ENCODE peak calls at places on chromosome 16, in six cellular contexts. One of them, this sample, is unnamed.

GRCh38 chr16:5502467-5502869 is 404.9 kb upstream of the EEF2KMT start:
- DNase-seq in Peyer's patch: no peak
- DNase-seq in H1: peak; percentile 73
- DNase-seq in body of pancreas: no peak
- DNase-seq in IMR-90: no peak
- DNase-seq in ovary: no peak
- DNase-seq in this sample: no peak

GRCh38 chr16:88706288-88706964 is at the start of the genes CTU2 and RNF166:
- DNase-seq in H1: peak; percentile 97
- DNase-seq in Peyer's patch: peak; percentile 90
- DNase-seq in body of pancreas: peak; percentile 92
- DNase-seq in ovary: peak; percentile 85
- DNase-seq in IMR-90: peak; percentile 84
- DNase-seq in this sample: peak; percentile 84

GRCh38 chr16:9072806-9073341 is 18.6 kb upstream of the HAPSTR1 start:
- DNase-seq in ovary: no peak
- DNase-seq in body of pancreas: no peak
- DNase-seq in IMR-90: peak; percentile 96
- DNase-seq in H1: no peak
- DNase-seq in Peyer's patch: no peak
- DNase-seq in this sample: no peak

GRCh38 chr16:17336501-17336900 is 134.3 kb downstream of the XYLT1 start:
- DNase-seq in H1: no peak
- DNase-seq in body of pancreas: no peak
- DNase-seq in ovary: no peak
- DNase-seq in Peyer's patch: no peak
- DNase-seq in IMR-90: no peak
- DNase-seq in this sample: no peak

GRCh38 chr16:56349086-56349415 is 76.3 kb downstream of the AMFR start:
- DNase-seq in IMR-90: no peak
- DNase-seq in ovary: no peak
- DNase-seq in Peyer's patch: no peak
- DNase-seq in body of pancreas: no peak
- DNase-seq in H1: no peak
- DNase-seq in this sample: no peak

GRCh38 chr16:27264151-27264550 is 4.4 kb downstream of the NSMCE1 start:
- DNase-seq in H1: no peak
- DNase-seq in body of pancreas: no peak
- DNase-seq in ovary: no peak
- DNase-seq in Peyer's patch: no peak
- DNase-seq in IMR-90: peak; percentile 88
- DNase-seq in this sample: peak; percentile 69

GRCh38 chr16:53968896-53969295 is 264.9 kb downstream of the FTO start:
- DNase-seq in body of pancreas: no peak
- DNase-seq in IMR-90: peak; percentile 37
- DNase-seq in ovary: no peak
- DNase-seq in Peyer's patch: no peak
- DNase-seq in H1: no peak
- DNase-seq in this sample: no peak

GRCh38 chr16:6427621-6428020 is 905.0 kb upstream of the RBFOX1 start:
- DNase-seq in ovary: no peak
- DNase-seq in IMR-90: no peak
- DNase-seq in H1: no peak
- DNase-seq in Peyer's patch: no peak
- DNase-seq in body of pancreas: no peak
- DNase-seq in this sample: no peak

GRCh38 chr16:55411231-55411630 is 67.8 kb upstream of the MMP2 start:
- DNase-seq in ovary: no peak
- DNase-seq in Peyer's patch: no peak
- DNase-seq in H1: no peak
- DNase-seq in body of pancreas: no peak
- DNase-seq in IMR-90: peak; percentile 5
- DNase-seq in this sample: no peak

GRCh38 chr16:19837331-19837943 is 47.2 kb downstream of the GPRC5B start:
- DNase-seq in H1: no peak
- DNase-seq in Peyer's patch: no peak
- DNase-seq in IMR-90: no peak
- DNase-seq in body of pancreas: no peak
- DNase-seq in ovary: no peak
- DNase-seq in this sample: no peak

GRCh38 chr16:17314148-17314547 is 156.6 kb downstream of the XYLT1 start:
- DNase-seq in ovary: no peak
- DNase-seq in Peyer's patch: no peak
- DNase-seq in IMR-90: no peak
- DNase-seq in H1: no peak
- DNase-seq in body of pancreas: no peak
- DNase-seq in this sample: no peak

GRCh38 chr16:30691907-30692306 is 7.1 kb upstream of the SRCAP start:
- DNase-seq in Peyer's patch: no peak
- DNase-seq in IMR-90: no peak
- DNase-seq in H1: no peak
- DNase-seq in body of pancreas: no peak
- DNase-seq in ovary: no peak
- DNase-seq in this sample: no peak

GRCh38 chr16:84367750-84368320 is 503 bp upstream of the ATP2C2 start:
- DNase-seq in ovary: no peak
- DNase-seq in body of pancreas: peak; percentile 20
- DNase-seq in H1: peak; percentile 57
- DNase-seq in Peyer's patch: no peak
- DNase-seq in IMR-90: no peak
- DNase-seq in this sample: no peak

GRCh38 chr16:56451753-56452689 is 667 bp downstream of the OGFOD1 start:
- DNase-seq in ovary: no peak
- DNase-seq in body of pancreas: peak; percentile 53
- DNase-seq in Peyer's patch: no peak
- DNase-seq in IMR-90: peak; percentile 31
- DNase-seq in H1: no peak
- DNase-seq in this sample: no peak

GRCh38 chr16:66525396-66526180 is 24.3 kb downstream of the TK2 start:
- DNase-seq in body of pancreas: no peak
- DNase-seq in Peyer's patch: no peak
- DNase-seq in H1: no peak
- DNase-seq in ovary: no peak
- DNase-seq in IMR-90: no peak
- DNase-seq in this sample: no peak
- TF ChIP-seq POLR2A in body of pancreas: no peak
- TF ChIP-seq POLR2A in Peyer's patch: no peak
- TF ChIP-seq POLR2A in H1: no peak
- TF ChIP-seq POLR2A in ovary: no peak
- TF ChIP-seq POLR2A in IMR-90: no peak
- TF ChIP-seq POLR2A in this sample: no peak

DNA sequence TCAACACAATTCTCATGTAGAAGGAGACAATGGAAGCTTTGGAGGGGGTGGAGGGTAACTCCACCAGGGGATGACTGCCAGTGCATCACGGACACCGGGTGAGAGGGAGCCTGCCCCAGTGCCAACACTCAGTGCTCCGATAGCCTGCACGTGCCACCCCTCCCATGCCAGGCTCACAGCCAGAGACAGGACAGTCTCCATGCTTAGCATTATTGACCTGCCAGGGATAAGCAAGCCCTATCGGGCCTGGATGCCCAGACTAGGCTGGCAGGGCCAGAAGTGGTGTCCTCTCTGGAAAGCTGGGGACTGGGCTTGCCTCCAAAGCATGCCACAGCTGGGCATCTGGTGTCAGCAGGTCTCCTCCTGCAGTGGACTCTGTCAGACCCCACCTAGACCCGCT is 1.6 kb upstream of the RHBDF1 start:
- DNase-seq in Peyer's patch: no peak
- DNase-seq in body of pancreas: no peak
- DNase-seq in ovary: no peak
- DNase-seq in IMR-90: no peak
- DNase-seq in H1: no peak
- DNase-seq in this sample: no peak
- H3K27ac ChIP-seq in Peyer's patch: peak overlapping the region; percentile 89
- H3K27ac ChIP-seq in body of pancreas: no peak overlapping the region
- H3K27ac ChIP-seq in ovary: no peak overlapping the region
- H3K27ac ChIP-seq in IMR-90: no peak overlapping the region
- H3K27ac ChIP-seq in H1: no peak overlapping the region
- H3K27ac ChIP-seq in this sample: peak overlapping the region; percentile 96

GRCh38 chr16:50311891-50312501 is 45.6 kb downstream of the ADCY7 start:
- DNase-seq in Peyer's patch: peak; percentile 13
- DNase-seq in IMR-90: no peak
- DNase-seq in H1: no peak
- DNase-seq in body of pancreas: no peak
- DNase-seq in ovary: no peak
- DNase-seq in this sample: no peak

GRCh38 chr16:50309527-50310307 is 43.4 kb downstream of the ADCY7 start:
- DNase-seq in Peyer's patch: peak; percentile 6
- DNase-seq in IMR-90: no peak
- DNase-seq in body of pancreas: peak; percentile 7
- DNase-seq in H1: no peak
- DNase-seq in ovary: peak; percentile 64
- DNase-seq in this sample: peak; percentile 40

GRCh38 chr16:50310308-50311133 is 44.2 kb downstream of the ADCY7 start:
- DNase-seq in H1: peak; percentile 55
- DNase-seq in body of pancreas: peak; percentile 5
- DNase-seq in Peyer's patch: peak; percentile 11
- DNase-seq in IMR-90: no peak
- DNase-seq in ovary: no peak
- DNase-seq in this sample: no peak

GRCh38 chr16:50309156-50309526 is 42.8 kb downstream of the ADCY7 start:
- DNase-seq in IMR-90: no peak
- DNase-seq in Peyer's patch: peak; percentile 11
- DNase-seq in ovary: no peak
- DNase-seq in body of pancreas: peak; percentile 10
- DNase-seq in H1: no peak
- DNase-seq in this sample: no peak

GRCh38 chr16:50311134-50311528 is 44.8 kb downstream of the ADCY7 start:
- DNase-seq in body of pancreas: no peak
- DNase-seq in Peyer's patch: peak; percentile 8
- DNase-seq in IMR-90: no peak
- DNase-seq in ovary: no peak
- DNase-seq in H1: no peak
- DNase-seq in this sample: no peak
- TF ChIP-seq POLR2A in body of pancreas: no peak
- TF ChIP-seq POLR2A in Peyer's patch: no peak
- TF ChIP-seq POLR2A in IMR-90: no peak
- TF ChIP-seq POLR2A in ovary: no peak
- TF ChIP-seq POLR2A in H1: no peak
- TF ChIP-seq POLR2A in this sample: no peak

GRCh38 chr16:4461250-4462085 is 13.0 kb downstream of the NMRAL1 start:
- DNase-seq in IMR-90: no peak
- DNase-seq in Peyer's patch: no peak
- DNase-seq in body of pancreas: no peak
- DNase-seq in ovary: no peak
- DNase-seq in H1: peak; percentile 66
- DNase-seq in this sample: no peak
- H3K27ac ChIP-seq in IMR-90: no peak overlapping the region
- H3K27ac ChIP-seq in Peyer's patch: no peak overlapping the region
- H3K27ac ChIP-seq in body of pancreas: no peak overlapping the region
- H3K27ac ChIP-seq in ovary: no peak overlapping the region
- H3K27ac ChIP-seq in H1: no peak overlapping the region
- H3K27ac ChIP-seq in this sample: peak overlapping the region; percentile 17

GRCh38 chr16:81036751-81037350 is 1.2 kb downstream of the ATMIN start:
- DNase-seq in body of pancreas: no peak
- DNase-seq in IMR-90: no peak
- DNase-seq in ovary: no peak
- DNase-seq in H1: no peak
- DNase-seq in Peyer's patch: no peak
- DNase-seq in this sample: no peak
- TF ChIP-seq POLR2A in body of pancreas: no peak
- TF ChIP-seq POLR2A in IMR-90: no peak
- TF ChIP-seq POLR2A in ovary: no peak
- TF ChIP-seq POLR2A in H1: no peak
- TF ChIP-seq POLR2A in Peyer's patch: no peak
- TF ChIP-seq POLR2A in this sample: no peak

GRCh38 chr16:1772362-1772907 is at the start of gene EME2:
- DNase-seq in H1: no peak
- DNase-seq in Peyer's patch: peak; percentile 33
- DNase-seq in body of pancreas: no peak
- DNase-seq in IMR-90: peak; percentile 33
- DNase-seq in ovary: no peak
- DNase-seq in this sample: no peak

GRCh38 chr16:1772908-1773702 is at the start of gene MRPS34:
- DNase-seq in body of pancreas: peak; percentile 86
- DNase-seq in ovary: peak; percentile 76
- DNase-seq in Peyer's patch: peak; percentile 81
- DNase-seq in H1: peak; percentile 95
- DNase-seq in IMR-90: peak; percentile 83
- DNase-seq in this sample: no peak

GRCh38 chr16:1770328-1771071 is 843 bp downstream of the NME3 start:
- DNase-seq in IMR-90: peak; percentile 47
- DNase-seq in H1: peak; percentile 76
- DNase-seq in ovary: peak; percentile 79
- DNase-seq in body of pancreas: peak; percentile 83
- DNase-seq in Peyer's patch: peak; percentile 35
- DNase-seq in this sample: peak; percentile 67

GRCh38 chr16:1771072-1771863 is at the start of gene NME3:
- DNase-seq in H1: peak; percentile 90
- DNase-seq in Peyer's patch: peak; percentile 75
- DNase-seq in IMR-90: peak; percentile 56
- DNase-seq in body of pancreas: peak; percentile 77
- DNase-seq in ovary: peak; percentile 67
- DNase-seq in this sample: peak; percentile 65

DNA sequence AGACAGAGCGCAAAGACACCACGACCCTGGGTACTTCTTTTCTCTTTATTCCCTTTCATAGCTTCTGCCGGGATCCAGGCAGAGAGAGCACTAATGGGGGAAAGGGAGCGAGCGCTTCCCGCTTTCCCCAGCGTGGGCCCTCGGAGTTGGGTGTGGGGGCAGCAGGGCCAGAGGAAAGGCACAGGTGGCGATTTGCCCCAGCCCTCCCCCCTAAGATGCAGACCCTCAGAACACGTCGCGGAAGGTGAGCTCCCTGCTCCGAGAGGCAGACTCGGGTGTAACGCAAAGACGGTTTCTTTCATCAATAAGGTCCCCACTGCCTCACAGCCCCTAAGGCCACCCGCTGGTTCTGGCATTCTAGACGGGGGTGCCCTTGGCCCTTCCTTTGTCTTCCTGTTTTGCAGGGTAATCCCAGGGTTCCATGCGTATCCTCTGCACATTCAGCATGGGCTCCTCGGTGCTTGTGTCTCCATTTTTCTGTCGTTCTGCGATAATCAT is 570 bp upstream of the NME3 start:
- DNase-seq in H1: no peak
- DNase-seq in IMR-90: no peak
- DNase-seq in ovary: no peak
- DNase-seq in body of pancreas: no peak
- DNase-seq in Peyer's patch: no peak
- DNase-seq in this sample: no peak
- H3K27ac ChIP-seq in H1: peak overlapping the region; percentile 62
- H3K27ac ChIP-seq in IMR-90: peak overlapping the region; percentile 85
- H3K27ac ChIP-seq in ovary: peak overlapping the region; percentile 39
- H3K27ac ChIP-seq in body of pancreas: peak overlapping the region; percentile 81
- H3K27ac ChIP-seq in Peyer's patch: peak overlapping the region; percentile 86
- H3K27ac ChIP-seq in this sample: peak overlapping the region; percentile 51

This sample was measured in breast epithelium.